ENCODE peak calls at places on chromosomes 7 and 10, in six cellular contexts. Z is H1, C is K562, N is GM12891, K is GM12878, J is HepG2. Y is an unnamed sample.

GRCh38 chr10:69721690-69722310 is 79.9 kb upstream of the COL13A1 start:
- DNase-seq in J (no peak), K (no peak), C (no peak), Z (no peak), N (no peak), Y (no peak)

GRCh38 chr7:74412603-74413002 is 41.1 kb upstream of the GTF2IRD1 start:
- DNase-seq in Z (no peak), J (no peak), K (no peak), N (no peak), C (peak; percentile 45), Y (no peak)

GRCh38 chr7:35905555-35905954 is 104.7 kb downstream of the SEPTIN7 start:
- DNase-seq in C (no peak), J (no peak), K (no peak), Z (no peak), N (no peak), Y (no peak)

GRCh38 chr10:95196053-95196452 is 2.0 kb downstream of the ACSM6 start:
- DNase-seq in C (no peak), Z (no peak), K (no peak), N (no peak), J (no peak), Y (no peak)

GRCh38 chr7:115678049-115678982 is 352.2 kb downstream of the TFEC start:
- DNase-seq in C (no peak), N (no peak), K (no peak), Z (no peak), J (peak; percentile 93), Y (no peak)

GRCh38 chr7:47515305-47515834 is 66.5 kb downstream of the TNS3 start:
- DNase-seq in Z (no peak), C (no peak), N (no peak), K (no peak), J (no peak), Y (no peak)

GRCh38 chr10:70592746-70593512 is 9.6 kb downstream of the PRF1 start:
- DNase-seq in Z (peak; percentile 38), J (no peak), C (no peak), N (no peak), K (no peak), Y (no peak)

GRCh38 chr10:14659626-14660196 is 115.0 kb downstream of the FAM107B start:
- DNase-seq in K (peak; percentile 88), N (peak; percentile 53), Z (no peak), C (no peak), J (no peak), Y (peak; percentile 40)

GRCh38 chr7:22386206-22386858 is 29.4 kb upstream of the RAPGEF5 start:
- DNase-seq in Z (no peak), N (no peak), K (peak; percentile 35), J (no peak), C (no peak), Y (no peak)

GRCh38 chr10:359093-359492 is 223.8 kb downstream of the ZMYND11 start:
- DNase-seq in N (no peak), J (no peak), C (no peak), K (no peak), Z (no peak), Y (no peak)

GRCh38 chr10:92240289-92241157 is 50.4 kb downstream of the CPEB3 start:
- DNase-seq in J (peak; percentile 75), Z (peak; percentile 47), C (peak; percentile 50), N (no peak), K (peak; percentile 53), Y (peak; percentile 38)

GRCh38 chr10:70799124-70799523 is 13.9 kb upstream of the TBATA start:
- DNase-seq in Z (no peak), K (no peak), J (no peak), C (no peak), N (no peak), Y (no peak)

GRCh38 chr7:4245866-4246470 is 436.1 kb upstream of the FOXK1 start:
- DNase-seq in C (no peak), K (no peak), Z (no peak), N (no peak), J (no peak), Y (no peak)

GRCh38 chr10:132359305-132360040 is 27.5 kb downstream of the LRRC27 start:
- DNase-seq in K (no peak), Z (no peak), N (no peak), J (no peak), C (peak; percentile 23), Y (no peak)

GRCh38 chr10:77290528-77291155 is 347.0 kb downstream of the KCNMA1 start:
- DNase-seq in K (no peak), C (no peak), N (no peak), J (no peak), Z (no peak), Y (no peak)

GRCh38 chr7:2647594-2648172 is 15.9 kb downstream of the TTYH3 start:
- DNase-seq in C (no peak), N (no peak), K (no peak), Z (no peak), J (no peak), Y (no peak)

GRCh38 chr7:2644514-2645273 is 12.9 kb downstream of the TTYH3 start:
- DNase-seq in N (no peak), C (no peak), J (no peak), K (no peak), Z (no peak), Y (no peak)

GRCh38 chr7:2646680-2647571 is 15.1 kb downstream of the TTYH3 start:
- DNase-seq in J (no peak), Z (peak; percentile 81), C (peak; percentile 91), N (no peak), K (no peak), Y (no peak)

GRCh38 chr7:2645274-2645868 is 13.6 kb downstream of the TTYH3 start:
- DNase-seq in J (no peak), N (peak; percentile 83), K (no peak), Z (no peak), C (no peak), Y (peak; percentile 59)

GRCh38 chr7:2646336-2646679 is 14.5 kb downstream of the TTYH3 start:
- DNase-seq in N (no peak), C (no peak), J (no peak), Z (no peak), K (no peak), Y (no peak)
- TF ChIP-seq POLR2A in N (no peak), C (no peak), J (no peak), Z (no peak), K (no peak), Y (no peak)

GRCh38 chr7:100190059-100190711 is 12.5 kb downstream of the STAG3 start:
- DNase-seq in N (no peak), C (peak; percentile 55), Z (no peak), J (peak; percentile 41), K (no peak), Y (no peak)

GRCh38 chr7:100192951-100193350 is 15.2 kb downstream of the STAG3 start:
- DNase-seq in K (no peak), J (no peak), N (no peak), C (no peak), Z (no peak), Y (no peak)

GRCh38 chr7:100189061-100189460 is 11.3 kb downstream of the STAG3 start:
- DNase-seq in J (no peak), K (no peak), Z (no peak), C (peak; percentile 21), N (no peak), Y (no peak)

GRCh38 chr7:100195222-100195621 is 17.5 kb downstream of the STAG3 start:
- DNase-seq in J (no peak), N (no peak), Z (no peak), C (no peak), K (no peak), Y (no peak)

GRCh38 chr7:100191775-100192174 is 14.1 kb downstream of the STAG3 start:
- DNase-seq in K (no peak), N (no peak), Z (no peak), C (no peak), J (no peak), Y (no peak)
- TF ChIP-seq TAF1 in K (no peak), N (no peak), Z (no peak), C (no peak), J (no peak), Y (no peak)

GRCh38 chr7:76318488-76319353 is 16.2 kb downstream of the HSPB1 start:
- DNase-seq in C (peak; percentile 80), N (peak; percentile 67), J (peak; percentile 84), K (peak; percentile 64), Z (no peak), Y (peak; percentile 73)
- TF ChIP-seq POLR2A in C (no peak), N (peak; percentile 54), J (peak; percentile 39), K (peak; percentile 64), Z (no peak), Y (peak; percentile 58)

GRCh38 chr10:101778781-101779543 is 3.0 kb upstream of the FGF8 start:
- DNase-seq in N (no peak), K (no peak), J (no peak), C (peak; percentile 44), Z (peak; percentile 82), Y (no peak)

GRCh38 chr10:101780818-101781654 is 2.2 kb downstream of the NPM3 start:
- DNase-seq in J (peak; percentile 35), N (peak; percentile 75), Z (peak; percentile 88), C (peak; percentile 79), K (peak; percentile 25), Y (peak; percentile 80)

GRCh38 chr10:101778151-101778780 is 2.4 kb upstream of the FGF8 start:
- DNase-seq in J (no peak), Z (peak; percentile 81), C (no peak), N (no peak), K (no peak), Y (no peak)

GRCh38 chr10:101780187-101780817 is 2.9 kb downstream of the NPM3 start:
- DNase-seq in N (peak; percentile 14), K (no peak), J (no peak), C (no peak), Z (no peak), Y (no peak)

GRCh38 chr10:101779544-101780186 is 3.6 kb downstream of the NPM3 start:
- DNase-seq in J (no peak), Z (peak; percentile 98), C (no peak), N (peak; percentile 79), K (peak; percentile 25), Y (peak; percentile 86)
- TF ChIP-seq TAF1 in J (no peak), Z (no peak), C (no peak), N (no peak), K (no peak), Y (no peak)

GRCh38 chr7:5396999-5397656 is 26.5 kb downstream of the TNRC18 start:
- DNase-seq in J (peak; percentile 29), N (peak; percentile 98), C (no peak), K (peak; percentile 77), Z (no peak), Y (peak; percentile 98)
- TF ChIP-seq POLR2A in J (no peak), N (peak; percentile 82), C (no peak), K (peak; percentile 82), Z (no peak), Y (peak; percentile 85)

GRCh38 chr7:132307465-132307864 is 268.8 kb downstream of the PLXNA4 start:
- DNase-seq in J (no peak), Z (peak; percentile 51), N (no peak), C (no peak), K (no peak), Y (no peak)
- TF ChIP-seq TAF1 in J (no peak), Z (no peak), N (no peak), C (no peak), K (no peak), Y (no peak)

GRCh38 chr7:149087366-149087765 is 3.2 kb downstream of the ZNF786 start:
- DNase-seq in Z (no peak), N (no peak), K (no peak), C (no peak), J (no peak), Y (no peak)

GRCh38 chr7:149093228-149093627 is 2.7 kb upstream of the ZNF786 start:
- DNase-seq in N (no peak), J (no peak), C (peak; percentile 48), Z (no peak), K (no peak), Y (no peak)

GRCh38 chr7:149090397-149091195 is at the start of gene ZNF786:
- DNase-seq in J (peak; percentile 80), Z (peak; percentile 89), C (peak; percentile 96), K (peak; percentile 48), N (peak; percentile 92), Y (peak; percentile 85)
- TF ChIP-seq POLR2A in J (peak; percentile 90), Z (peak; percentile 74), C (peak; percentile 87), K (peak; percentile 98), N (peak; percentile 90), Y (peak; percentile 95)

Y was measured in GM12892.